ENCODE peak calls at places on chromosomes 4 and X, in eight cellular contexts. A, Z, N, Y, Q, K, J and O are unnamed samples.

GRCh38 chrX:683572-683971 is 53.0 kb downstream of the SHOX start:
- DNase-seq in A (no peak), Q (no peak), N (no peak), Z (no peak), J (no peak), Y (no peak), K (no peak), O (no peak)

GRCh38 chr4:1812720-1813119 is 19.6 kb downstream of the FGFR3 start:
- DNase-seq in Q (no peak), Z (no peak), Y (no peak), K (no peak), N (no peak), A (no peak), J (no peak), O (no peak)

GRCh38 chr4:76781698-76782595 is 116.0 kb downstream of the SOWAHB start:
- DNase-seq in J (peak), Q (peak), N (peak), K (no peak), A (peak), Z (no peak), Y (no peak), O (no peak)

GRCh38 chrX:20265221-20265725 is 1.4 kb downstream of the RPS6KA3 start:
- DNase-seq in N (peak), Z (peak), Q (peak), K (peak), J (peak), A (peak), Y (peak), O (peak)

GRCh38 chr4:69860007-69860406 is at the start of gene SULT1E1:
- DNase-seq in Z (no peak), N (no peak), A (no peak), Y (no peak), J (peak), Q (peak), K (no peak), O (no peak)

GRCh38 chr4:77082886-77083608 is 7.3 kb upstream of the CCNI start:
- DNase-seq in Z (no peak), Q (no peak), K (no peak), J (no peak), Y (no peak), A (no peak), N (no peak), O (no peak)

GRCh38 chr4:149823770-149824221 is 8.2 kb upstream of the IQCM start:
- DNase-seq in Q (peak), N (no peak), Z (no peak), J (peak), K (no peak), A (no peak), Y (no peak), O (no peak)

GRCh38 chr4:144518181-144518895 is 127.6 kb upstream of the HHIP start:
- DNase-seq in K (no peak), A (peak), N (no peak), Z (no peak), Q (peak), J (no peak), Y (no peak), O (no peak)

GRCh38 chr4:179164642-179165338 is 1722.6 kb upstream of the AGA start:
- DNase-seq in N (no peak), Y (no peak), K (no peak), J (no peak), Z (no peak), Q (no peak), A (no peak), O (no peak)

GRCh38 chrX:112759512-112759911 is 79.8 kb upstream of the LHFPL1 start:
- DNase-seq in K (no peak), Z (no peak), Q (no peak), A (no peak), Y (no peak), N (no peak), J (no peak), O (no peak)

GRCh38 chr4:139014391-139015268 is 951 bp upstream of the NOCT start:
- DNase-seq in K (no peak), Q (peak), Y (no peak), J (peak), Z (no peak), N (peak), A (peak), O (no peak)

GRCh38 chr4:6888506-6889071 is 21.0 kb upstream of the TBC1D14 start:
- DNase-seq in Y (no peak), N (no peak), Q (no peak), A (no peak), Z (no peak), K (peak), J (no peak), O (no peak)

GRCh38 chr4:6884341-6884870 is 25.2 kb upstream of the TBC1D14 start:
- DNase-seq in Q (no peak), K (no peak), J (no peak), A (peak), Z (no peak), Y (peak), N (no peak), O (no peak)

GRCh38 chr4:6886886-6887285 is 22.7 kb upstream of the TBC1D14 start:
- DNase-seq in K (no peak), N (no peak), A (no peak), J (no peak), Q (no peak), Z (no peak), Y (no peak), O (no peak)

GRCh38 chr4:6887591-6888371 is 21.8 kb upstream of the TBC1D14 start:
- DNase-seq in A (no peak), Q (no peak), J (peak), N (no peak), Y (no peak), Z (no peak), K (no peak), O (peak)

DNA sequence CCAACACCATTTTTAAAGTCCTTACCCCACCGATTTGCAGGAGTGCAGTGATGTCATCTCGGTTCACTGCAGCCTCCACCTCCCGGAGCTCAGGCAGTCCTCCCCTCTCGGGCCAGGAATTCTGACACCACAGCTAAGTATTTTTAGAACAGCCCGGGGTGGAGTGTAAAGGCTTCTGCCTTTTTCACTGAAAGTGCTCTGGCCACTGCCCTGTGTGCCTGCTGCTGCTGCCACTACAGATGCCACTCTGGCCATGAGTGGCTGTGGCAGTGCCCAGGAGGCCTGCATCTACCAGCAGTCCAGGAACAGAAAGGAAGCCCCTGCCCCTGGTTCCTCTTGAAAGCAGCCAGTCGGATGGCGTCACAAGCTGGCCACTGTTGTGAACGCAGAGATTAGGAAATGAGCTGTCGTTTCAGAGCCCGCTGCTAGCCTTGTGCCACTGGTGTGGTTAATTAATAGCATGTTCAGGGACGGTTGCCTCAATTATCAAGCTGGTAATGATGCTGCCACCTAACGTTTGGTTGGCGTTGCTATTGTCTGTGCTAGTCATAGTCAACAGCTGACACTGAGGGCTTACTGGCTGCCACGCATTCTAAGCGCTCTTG is 23.6 kb upstream of the TBC1D14 start:
- DNase-seq in K (peak), N (no peak), A (no peak), Q (peak), Z (no peak), J (peak), Y (no peak), O (no peak)
- TF ChIP-seq CTCF in K (no peak), N (no peak), A (no peak), Q (peak), Z (no peak), J (peak), Y (no peak), O (no peak)

GRCh38 chr4:119627267-119628190 is 1.1 kb downstream of the PDE5A start:
- DNase-seq in Z (peak), Q (peak), K (peak), N (peak), J (peak), Y (peak), A (peak), O (peak)
- TF ChIP-seq CTCF in Z (peak), Q (peak), K (no peak), N (peak), J (no peak), Y (peak), A (peak), O (peak)

GRCh38 chr4:109332926-109333464 is 30.5 kb upstream of the COL25A1 start:
- DNase-seq in K (no peak), N (no peak), Q (no peak), Y (peak), J (peak), Z (no peak), A (peak), O (peak)
- TF ChIP-seq CTCF in K (no peak), N (no peak), Q (no peak), Y (peak), J (peak), Z (no peak), A (peak), O (no peak)

DNA sequence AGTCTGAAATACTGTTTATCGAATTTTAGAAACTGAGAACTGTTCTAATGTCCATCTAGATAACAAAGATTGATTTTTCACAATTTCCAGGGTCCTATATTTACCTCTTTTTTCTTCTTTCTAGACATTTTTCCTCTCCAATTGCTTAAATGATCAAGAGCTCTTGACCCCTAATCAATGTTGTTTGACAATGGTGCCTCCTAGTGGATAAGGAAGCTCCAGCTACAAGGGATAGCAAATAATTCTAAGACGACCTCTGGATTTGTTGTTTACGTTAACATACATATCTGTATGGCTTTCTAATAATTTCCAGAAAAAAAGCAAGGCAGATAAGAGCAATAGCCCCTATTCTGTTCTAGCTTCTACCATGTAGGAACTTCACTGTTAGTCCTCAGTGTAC is 35.8 kb downstream of the GPR82 start:
- DNase-seq in A (no peak), Y (peak), K (no peak), N (peak), J (peak), Z (no peak), Q (no peak), O (no peak)
- TF ChIP-seq CTCF in A (peak), Y (peak), K (no peak), N (no peak), J (peak), Z (no peak), Q (peak), O (peak)

GRCh38 chr4:88802138-88802537 is 104.5 kb upstream of the NAP1L5 start:
- DNase-seq in N (no peak), J (no peak), Y (no peak), Z (no peak), Q (no peak), K (no peak), A (no peak), O (no peak)
- TF ChIP-seq CTCF in N (no peak), J (no peak), Y (no peak), Z (no peak), Q (no peak), K (no peak), A (no peak), O (no peak)

GRCh38 chr4:182306792-182307507 is 63.7 kb downstream of the TENM3 start:
- DNase-seq in Y (no peak), A (no peak), Q (peak), Z (no peak), K (no peak), N (no peak), J (peak), O (no peak)
- TF ChIP-seq CTCF in Y (peak), A (no peak), Q (peak), Z (no peak), K (no peak), N (no peak), J (peak), O (peak)

DNA sequence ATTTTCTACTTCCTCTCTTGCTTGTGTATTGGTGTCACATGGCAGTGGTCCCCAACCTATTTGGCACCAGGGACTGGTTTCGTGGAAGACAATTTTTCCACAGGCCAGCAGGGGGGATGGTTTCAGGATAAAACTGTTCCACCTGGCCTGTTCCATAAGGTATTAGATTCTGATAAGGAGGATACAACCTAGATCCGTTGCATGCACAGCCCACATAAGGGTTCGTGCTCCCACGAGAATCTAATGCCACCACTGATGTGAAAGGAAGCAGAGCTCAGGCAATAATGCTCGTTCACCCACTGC is 38.3 kb downstream of the SEC31A start:
- DNase-seq in K (no peak), A (no peak), Z (no peak), Y (no peak), Q (no peak), N (peak), J (no peak), O (no peak)
- TF ChIP-seq CTCF in K (no peak), A (no peak), Z (no peak), Y (no peak), Q (no peak), N (no peak), J (no peak), O (no peak)